ENCODE peak calls at places on chromosomes 16 and 17, in four cellular contexts. X is A549, E is uterus, B is AG04450. N is an unnamed sample. For H3K9me3, the result is how much of the 10 kb centered on the place peaks cover.

GRCh38 chr17:8963665-8964258 is 1.7 kb downstream of the PIK3R5 start:
- DNase-seq in X (no peak), B (no peak), E (no peak), N (no peak)

GRCh38 chr16:754208-755097 is 6.1 kb upstream of the MSLN start:
- DNase-seq in B (no peak), X (no peak), E (no peak), N (no peak)

GRCh38 chr16:20622498-20622870 is 46.3 kb upstream of the ACSM2B start:
- DNase-seq in E (no peak), X (no peak), B (no peak), N (no peak)

GRCh38 chr16:80656161-80656560 is 115.4 kb downstream of the DYNLRB2 start:
- DNase-seq in E (no peak), B (no peak), X (no peak), N (no peak)

GRCh38 chr17:75995385-75995925 is 5.2 kb upstream of the CDK3 start:
- DNase-seq in E (no peak), B (no peak), X (no peak), N (no peak)

GRCh38 chr17:66347661-66348604 is 45.5 kb downstream of the PRKCA start:
- DNase-seq in X (peak), B (no peak), E (no peak), N (no peak)

GRCh38 chr16:66013497-66013896 is 353.0 kb upstream of the CDH5 start:
- DNase-seq in B (no peak), X (no peak), E (no peak), N (no peak)

GRCh38 chr16:88956546-88957455 is 20.2 kb downstream of the CBFA2T3 start:
- DNase-seq in B (no peak), X (no peak), E (no peak), N (no peak)

GRCh38 chr17:80751460-80752368 is 207.1 kb downstream of the RPTOR start:
- DNase-seq in B (no peak), E (peak), X (no peak), N (no peak)

GRCh38 chr16:2776500-2777139 is 460 bp downstream of the ELOB start:
- DNase-seq in E (no peak), B (no peak), X (no peak), N (no peak)

GRCh38 chr17:83128306-83129240 is 49.2 kb downstream of the METRNL start:
- DNase-seq in E (no peak), B (no peak), X (no peak), N (no peak)

GRCh38 chr17:3647251-3647650 is 10.7 kb downstream of the CTNS start:
- DNase-seq in E (no peak), X (no peak), B (no peak), N (no peak)

GRCh38 chr17:44222112-44222869 is 2.8 kb upstream of the UBTF start:
- DNase-seq in E (peak), X (peak), B (no peak), N (peak)

GRCh38 chr17:77322284-77322533 is 181.4 kb downstream of the SEC14L1 start:
- DNase-seq in B (no peak), E (no peak), X (no peak), N (no peak)

GRCh38 chr17:81349397-81350319 is 45.6 kb upstream of the BAHCC1 start:
- DNase-seq in B (no peak), X (no peak), E (no peak), N (no peak)

GRCh38 chr17:70130274-70130673 is 39.1 kb upstream of the KCNJ2 start:
- DNase-seq in X (no peak), B (no peak), E (no peak), N (no peak)

GRCh38 chr16:75070055-75070841 is 46.3 kb downstream of the LDHD start:
- DNase-seq in B (no peak), X (peak), E (peak), N (no peak)

GRCh38 chr16:76226011-76226410 is 51.2 kb upstream of the CNTNAP4 start:
- DNase-seq in X (no peak), E (no peak), B (no peak), N (no peak)

GRCh38 chr17:59837362-59838195 is 55.2 kb downstream of the TUBD1 start:
- DNase-seq in B (peak), E (peak), X (peak), N (peak)

GRCh38 chr17:45705123-45706009 is 78.8 kb upstream of the CRHR1 start:
- DNase-seq in X (peak), B (no peak), E (no peak), N (no peak)

GRCh38 chr17:7133424-7133823 is 18.8 kb upstream of the ASGR2 start:
- DNase-seq in B (no peak), E (no peak), X (peak), N (peak)

GRCh38 chr17:69067274-69068047 is 6.7 kb upstream of the ABCA9 start:
- DNase-seq in X (no peak), B (no peak), E (no peak), N (no peak)

GRCh38 chr17:78234261-78234865 is 2.9 kb downstream of the TMEM235 start:
- DNase-seq in E (no peak), X (no peak), B (no peak), N (no peak)

GRCh38 chr16:86367291-86368072 is 142.8 kb upstream of the FOXF1 start:
- DNase-seq in X (no peak), E (no peak), B (no peak), N (no peak)

GRCh38 chr16:79598341-79599181 is 2.0 kb downstream of the MAF start:
- DNase-seq in X (peak), E (peak), B (no peak), N (peak)

GRCh38 chr16:73066927-73067670 is 19.2 kb upstream of the ZFHX3 start:
- DNase-seq in B (no peak), X (no peak), E (no peak), N (no peak)

GRCh38 chr16:47644166-47644565 is 183.0 kb downstream of the PHKB start:
- DNase-seq in X (no peak), E (no peak), B (peak), N (no peak)

GRCh38 chr16:27291722-27292240 is 22.0 kb upstream of the IL4R start:
- DNase-seq in B (no peak), E (no peak), X (no peak), N (no peak)

GRCh38 chr17:27415090-27415795 is 41.0 kb upstream of the KSR1 start:
- DNase-seq in B (no peak), E (no peak), X (no peak), N (no peak)

GRCh38 chr17:64502021-64502420 is 4.1 kb downstream of the DDX5 start:
- DNase-seq in X (no peak), E (no peak), B (no peak), N (no peak)

GRCh38 chr17:32350662-32351418 is 883 bp downstream of the ZNF207 start:
- DNase-seq in X (peak), B (no peak), E (no peak), N (peak)

GRCh38 chr16:46871587-46871986 is 12.6 kb upstream of the GPT2 start:
- DNase-seq in X (no peak), E (no peak), B (no peak), N (no peak)

GRCh38 chr16:53948734-53949430 is 244.9 kb downstream of the FTO start:
- DNase-seq in B (no peak), E (no peak), X (no peak), N (no peak)

GRCh38 chr17:58327363-58328194 is 1.0 kb downstream of the TSPOAP1 start:
- DNase-seq in X (no peak), B (no peak), E (no peak), N (peak)

GRCh38 chr16:4339909-4340308 is 11.2 kb downstream of the PAM16 start:
- DNase-seq in X (no peak), B (peak), E (peak), N (no peak)

GRCh38 chr17:70109497-70109896 is 34.5 kb downstream of the KCNJ16 start:
- DNase-seq in E (peak), B (no peak), X (no peak), N (no peak)

GRCh38 chr16:85174871-85175723 is 62.8 kb upstream of the CIBAR2 start:
- DNase-seq in E (no peak), B (no peak), X (no peak), N (no peak)
- H3K4me3 ChIP-seq in E (no peak), B (peak), X (no peak), N (no peak)

GRCh38 chr16:30063893-30064745 is 1.4 kb upstream of the ALDOA start:
- DNase-seq in B (no peak), X (peak), E (peak), N (peak)
- H3K27ac ChIP-seq in B (peak), X (peak), E (peak), N (peak)

GRCh38 chr16:35732046-35732810 is 2272.8 kb downstream of the TP53TG3F start:
- DNase-seq in E (no peak), B (no peak), X (no peak), N (no peak)
- H3K9me3 ChIP-seq in E (under half), B (half or more), X (under half), N (under half)

GRCh38 chr17:40559954-40560591 is 5.2 kb downstream of the CCR7 start:
- DNase-seq in E (peak), B (peak), X (peak), N (peak)
- H3K4me3 ChIP-seq in E (no peak), B (no peak), X (no peak), N (peak)

GRCh38 chr16:9330036-9330545 is 238.6 kb downstream of the HAPSTR1 start:
- DNase-seq in X (no peak), B (no peak), E (no peak), N (no peak)
- H3K27ac ChIP-seq in X (no peak), B (no peak), E (no peak), N (no peak)